ENCODE peak calls at places on chromosome 1, in seven cellular contexts. A, R, S, I, F, Z and D are unnamed samples.

GRCh38 chr1:215146252-215146975 is 63.9 kb downstream of the KCNK2 start:
- DNase-seq in I (peak; percentile 57), R (peak; percentile 37), A (peak; percentile 52), S (no peak), F (peak; percentile 56), Z (no peak), D (peak; percentile 65)

GRCh38 chr1:92291372-92291999 is 7.3 kb downstream of the GLMN start:
- DNase-seq in S (peak; percentile 33), A (peak; percentile 66), I (peak; percentile 79), F (peak; percentile 80), R (peak; percentile 53), Z (no peak), D (peak; percentile 74)

GRCh38 chr1:6028042-6028895 is 17.4 kb upstream of the KCNAB2 start:
- DNase-seq in A (no peak), Z (peak; percentile 43), R (peak; percentile 8), I (no peak), F (peak; percentile 28), S (no peak), D (no peak)

GRCh38 chr1:161074676-161075368 is 5.1 kb upstream of the ARHGAP30 start:
- DNase-seq in I (no peak), F (no peak), S (no peak), A (peak; percentile 1), Z (no peak), R (no peak), D (no peak)

GRCh38 chr1:8201331-8201861 is 116.5 kb upstream of the SLC45A1 start:
- DNase-seq in Z (no peak), R (no peak), I (no peak), S (no peak), A (no peak), F (no peak), D (no peak)

GRCh38 chr1:56094168-56094567 is 485.2 kb downstream of the PLPP3 start:
- DNase-seq in R (no peak), F (peak; percentile 32), I (no peak), Z (no peak), S (no peak), A (no peak), D (no peak)

GRCh38 chr1:115922806-115923205 is 53.5 kb upstream of the SLC22A15 start:
- DNase-seq in S (no peak), R (no peak), F (no peak), A (no peak), I (peak; percentile 48), Z (no peak), D (no peak)

GRCh38 chr1:189438808-189439207 is 1038.9 kb downstream of the BRINP3 start:
- DNase-seq in A (peak; percentile 3), Z (no peak), F (no peak), I (no peak), S (no peak), R (no peak), D (no peak)

GRCh38 chr1:230682882-230683610 is 30.9 kb downstream of the AGT start:
- DNase-seq in I (no peak), S (peak; percentile 78), R (no peak), A (no peak), Z (no peak), F (peak; percentile 6), D (peak; percentile 29)

GRCh38 chr1:46396429-46397398 is 2.6 kb downstream of the FAAH start:
- DNase-seq in S (no peak), I (no peak), A (peak; percentile 3), F (peak; percentile 50), Z (no peak), R (no peak), D (no peak)

GRCh38 chr1:57018119-57018518 is 52.3 kb upstream of the C8B start:
- DNase-seq in R (no peak), A (no peak), S (no peak), Z (no peak), I (no peak), F (no peak), D (no peak)

GRCh38 chr1:151165738-151166505 is at the start of the genes LYSMD1 and SCNM1:
- DNase-seq in Z (peak; percentile 97), A (peak; percentile 97), S (peak; percentile 95), R (peak; percentile 99), F (peak; percentile 99), I (peak; percentile 99), D (peak; percentile 99)

GRCh38 chr1:38138498-38139233 is 92.1 kb upstream of the POU3F1 start:
- DNase-seq in F (peak; percentile 95), Z (peak; percentile 82), I (no peak), A (peak; percentile 90), S (peak; percentile 94), R (peak; percentile 88), D (peak; percentile 97)

GRCh38 chr1:15418811-15419515 is 9.3 kb downstream of the EFHD2 start:
- DNase-seq in I (no peak), Z (no peak), A (no peak), R (peak; percentile 27), S (no peak), F (peak; percentile 27), D (no peak)

GRCh38 chr1:7375781-7376660 is 395.1 kb upstream of the VAMP3 start:
- DNase-seq in A (no peak), F (no peak), I (no peak), R (no peak), Z (no peak), S (no peak), D (no peak)

GRCh38 chr1:21508580-21509350 is 458 bp upstream of the ALPL start:
- DNase-seq in I (peak; percentile 97), Z (peak; percentile 32), A (peak; percentile 90), S (no peak), F (peak; percentile 71), R (no peak), D (no peak)

GRCh38 chr1:57034713-57035112 is 68.9 kb upstream of the C8B start:
- DNase-seq in Z (no peak), A (no peak), R (no peak), S (no peak), F (no peak), I (no peak), D (no peak)

GRCh38 chr1:68506386-68506785 is 9.5 kb upstream of the DEPDC1 start:
- DNase-seq in S (no peak), R (no peak), F (no peak), A (no peak), I (no peak), Z (no peak), D (no peak)

GRCh38 chr1:176691251-176692228 is 228.6 kb downstream of the PAPPA2 start:
- DNase-seq in R (peak; percentile 9), I (peak; percentile 82), S (peak; percentile 31), F (peak; percentile 42), A (peak; percentile 88), Z (no peak), D (peak; percentile 55)

GRCh38 chr1:77370588-77371306 is 88.9 kb downstream of the AK5 start:
- DNase-seq in F (peak; percentile 78), R (peak; percentile 81), S (peak; percentile 91), I (no peak), Z (no peak), A (no peak), D (peak; percentile 97)

GRCh38 chr1:43225168-43225567 is 44.6 kb upstream of the TMEM125 start:
- DNase-seq in S (no peak), R (no peak), I (peak; percentile 22), A (no peak), Z (no peak), F (peak; percentile 33), D (no peak)
- TF ChIP-seq CTCF in S (no peak), R (no peak), I (peak; percentile 34), A (no peak), Z (no peak), F (no peak), D (no peak)

GRCh38 chr1:182484067-182484466 is 34.1 kb downstream of the RGSL1 start:
- DNase-seq in F (no peak), A (no peak), R (no peak), Z (no peak), S (no peak), I (no peak), D (no peak)

GRCh38 chr1:182485861-182486260 is 35.9 kb downstream of the RGSL1 start:
- DNase-seq in Z (no peak), A (no peak), S (no peak), R (no peak), I (no peak), F (no peak), D (no peak)

GRCh38 chr1:182488803-182489202 is 38.9 kb downstream of the RGSL1 start:
- DNase-seq in F (no peak), Z (no peak), I (no peak), A (no peak), S (no peak), R (no peak), D (no peak)

GRCh38 chr1:182484531-182485257 is 34.7 kb downstream of the RGSL1 start:
- DNase-seq in F (no peak), A (peak; percentile 27), I (peak; percentile 73), S (no peak), R (no peak), Z (no peak), D (no peak)
- TF ChIP-seq CTCF in F (no peak), A (no peak), I (peak; percentile 61), S (peak; percentile 16), R (no peak), Z (no peak), D (peak; percentile 11)

GRCh38 chr1:17670587-17671313 is 84.4 kb upstream of the ACTL8 start:
- DNase-seq in Z (no peak), A (no peak), S (no peak), R (no peak), I (peak; percentile 24), F (no peak), D (no peak)

GRCh38 chr1:17672226-17672625 is 82.9 kb upstream of the ACTL8 start:
- DNase-seq in A (no peak), R (no peak), I (peak; percentile 35), S (no peak), F (no peak), Z (no peak), D (no peak)

GRCh38 chr1:17673335-17674075 is 81.6 kb upstream of the ACTL8 start:
- DNase-seq in I (no peak), R (no peak), F (no peak), S (no peak), A (no peak), Z (no peak), D (no peak)

GRCh38 chr1:17671314-17671705 is 83.8 kb upstream of the ACTL8 start:
- DNase-seq in S (no peak), R (no peak), Z (no peak), I (no peak), A (no peak), F (no peak), D (no peak)

DNA sequence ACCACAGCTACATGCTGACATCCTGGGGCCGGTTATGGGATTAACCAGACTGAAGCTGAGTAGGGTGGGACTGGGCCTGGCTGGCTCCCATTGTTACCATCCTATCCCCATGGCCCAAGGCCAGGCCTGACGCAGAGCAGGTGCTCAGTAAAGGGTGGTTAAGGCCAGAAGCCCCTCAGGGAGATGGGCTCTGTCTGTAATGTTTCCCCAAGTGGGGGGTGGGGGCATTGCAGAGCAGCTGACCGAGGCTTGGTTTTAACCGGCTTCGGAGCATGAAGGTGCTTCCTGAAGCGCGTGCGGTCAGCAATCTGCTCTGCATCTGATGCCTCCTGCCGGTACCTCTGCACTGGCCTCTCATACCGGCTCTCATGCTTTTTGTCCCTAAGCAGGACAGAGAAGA is 83.4 kb upstream of the ACTL8 start:
- DNase-seq in R (no peak), S (no peak), I (peak; percentile 66), Z (no peak), A (no peak), F (no peak), D (no peak)
- TF ChIP-seq CTCF in R (no peak), S (no peak), I (no peak), Z (peak; percentile 22), A (no peak), F (no peak), D (no peak)

DNA sequence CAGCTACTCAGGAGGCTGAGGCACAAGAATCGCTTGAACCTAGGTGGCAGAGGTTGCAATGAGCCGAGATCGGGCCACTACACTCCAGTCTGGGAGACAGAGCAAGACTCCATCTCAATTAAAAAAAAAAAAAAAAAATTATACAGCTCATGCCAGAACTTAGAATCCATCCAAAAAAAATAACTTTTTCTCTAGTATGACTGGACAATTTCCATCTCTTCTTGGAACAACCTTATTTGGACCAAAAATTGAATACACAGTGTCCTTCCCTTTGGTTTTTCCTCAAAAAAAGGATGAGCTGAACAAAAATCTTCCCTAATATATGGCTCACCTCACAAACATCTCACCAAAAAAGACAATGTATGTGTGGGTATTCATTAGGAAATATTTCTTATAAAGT is 73.7 kb downstream of the TOR3A start:
- DNase-seq in F (no peak), S (no peak), I (no peak), Z (no peak), A (no peak), R (no peak), D (no peak)
- TF ChIP-seq CTCF in F (no peak), S (no peak), I (no peak), Z (no peak), A (no peak), R (no peak), D (no peak)